ENCODE peak calls at places on chromosomes 1 and 21, in five cellular contexts. U is psoas muscle, B is A549, I is H9, M is heart left ventricle. Q is an unnamed sample. For H3K4me1, the result is how much of the 10 kb centered on the place peaks cover.

GRCh38 chr1:207787776-207788175 is 35.9 kb downstream of the CD46 start:
- DNase-seq in M (no peak), B (no peak), U (no peak), I (no peak), Q (no peak)

GRCh38 chr1:161117681-161118581 is at the start of the genes NIT1 and PFDN2:
- DNase-seq in U (peak), B (peak), I (peak), M (peak), Q (peak)

GRCh38 chr1:199178646-199179045 is 539.8 kb downstream of the PTPRC start:
- DNase-seq in M (no peak), B (no peak), I (no peak), U (no peak), Q (no peak)

GRCh38 chr1:179706339-179706941 is 36.7 kb upstream of the FAM163A start:
- DNase-seq in B (peak), M (peak), I (peak), U (no peak), Q (peak)

GRCh38 chr1:7675431-7676273 is 95.4 kb upstream of the VAMP3 start:
- DNase-seq in B (no peak), I (no peak), M (no peak), U (no peak), Q (no peak)

GRCh38 chr21:34020005-34020847 is 53.2 kb upstream of the MRPS6 start:
- DNase-seq in B (no peak), I (no peak), M (no peak), U (no peak), Q (peak)

GRCh38 chr1:158098256-158098655 is 82.4 kb upstream of the CD1D start:
- DNase-seq in M (no peak), I (no peak), B (no peak), U (no peak), Q (no peak)

GRCh38 chr1:12078938-12079861 is 16.1 kb downstream of the TNFRSF8 start:
- DNase-seq in B (peak), I (peak), U (no peak), M (no peak), Q (peak)

GRCh38 chr21:28771790-28772501 is 220.7 kb downstream of the LTN1 start:
- DNase-seq in U (no peak), B (no peak), I (no peak), M (no peak), Q (peak)

GRCh38 chr1:1907098-1907736 is 7.8 kb upstream of the CALML6 start:
- DNase-seq in B (no peak), U (no peak), I (peak), M (no peak), Q (peak)

GRCh38 chr21:37101384-37101783 is 28.3 kb downstream of the TTC3 start:
- DNase-seq in M (no peak), B (no peak), I (no peak), U (no peak), Q (no peak)

GRCh38 chr1:4172659-4173599 is 272.9 kb upstream of the C1orf174 start:
- DNase-seq in U (no peak), B (peak), M (no peak), I (peak), Q (peak)

GRCh38 chr1:89050649-89051033 is 14.4 kb downstream of the GBP1 start:
- DNase-seq in I (no peak), B (no peak), M (no peak), U (no peak), Q (no peak)

GRCh38 chr1:56617141-56617540 is 28.0 kb upstream of the PRKAA2 start:
- DNase-seq in U (no peak), B (no peak), M (no peak), I (no peak), Q (no peak)

GRCh38 chr21:46018615-46019014 is 37.0 kb downstream of the COL6A1 start:
- DNase-seq in U (no peak), I (no peak), B (no peak), M (no peak), Q (no peak)

GRCh38 chr1:110190282-110190929 is 19.7 kb upstream of the KCNC4 start:
- DNase-seq in B (no peak), I (no peak), M (peak), U (no peak), Q (no peak)

GRCh38 chr21:43308101-43308500 is 118.8 kb downstream of the SIK1 start:
- DNase-seq in U (peak), B (no peak), I (no peak), M (no peak), Q (no peak)

GRCh38 chr1:195766709-195767108 is 841.5 kb downstream of the KCNT2 start:
- DNase-seq in B (no peak), I (no peak), M (no peak), U (no peak), Q (no peak)

GRCh38 chr21:22416555-22416954 is 1418.3 kb downstream of the NCAM2 start:
- DNase-seq in U (no peak), B (no peak), M (no peak), I (no peak), Q (no peak)

GRCh38 chr1:3391711-3392110 is 62.8 kb upstream of the ARHGEF16 start:
- DNase-seq in U (no peak), M (no peak), B (no peak), I (peak), Q (no peak)

GRCh38 chr1:77084457-77084856 is 134.8 kb downstream of the PIGK start:
- DNase-seq in M (no peak), U (no peak), B (no peak), I (no peak), Q (no peak)

GRCh38 chr1:12052008-12052573 is 11.0 kb upstream of the TNFRSF8 start:
- DNase-seq in U (peak), B (peak), M (peak), I (peak), Q (peak)

GRCh38 chr1:16078925-16079656 is 5.6 kb upstream of the FAM131C start:
- DNase-seq in I (peak), U (peak), M (peak), B (peak), Q (peak)

GRCh38 chr1:207844374-207844773 is 66.6 kb downstream of the CD34 start:
- DNase-seq in B (no peak), M (no peak), I (no peak), U (no peak), Q (no peak)

GRCh38 chr21:45293726-45294401 is 6.2 kb upstream of the POFUT2 start:
- DNase-seq in U (no peak), B (no peak), I (no peak), M (no peak), Q (no peak)

GRCh38 chr1:175152006-175152652 is 40.4 kb downstream of the KIAA0040 start:
- DNase-seq in M (peak), B (peak), I (peak), U (peak), Q (peak)

GRCh38 chr1:234239515-234239914 is 133.7 kb upstream of the COA6 start:
- DNase-seq in M (no peak), B (no peak), U (no peak), I (peak), Q (no peak)

GRCh38 chr1:113255728-113256347 is 134.5 kb upstream of the MAGI3 start:
- DNase-seq in M (no peak), B (no peak), I (peak), U (no peak), Q (peak)

GRCh38 chr1:28535180-28535579 is 17.7 kb upstream of the TRNAU1AP start:
- DNase-seq in M (no peak), I (no peak), U (no peak), B (no peak), Q (no peak)

GRCh38 chr1:147890177-147890790 is 12.3 kb upstream of the GJA8 start:
- DNase-seq in B (peak), M (peak), I (peak), U (peak), Q (peak)

GRCh38 chr1:53653200-53653575 is 85.8 kb downstream of the GLIS1 start:
- DNase-seq in U (no peak), M (no peak), I (no peak), B (no peak), Q (no peak)

GRCh38 chr1:55673416-55673815 is 458.3 kb upstream of the USP24 start:
- DNase-seq in I (no peak), B (no peak), M (no peak), U (no peak), Q (no peak)

GRCh38 chr1:204095248-204095640 is 22.3 kb downstream of the SOX13 start:
- DNase-seq in I (no peak), U (no peak), M (no peak), B (no peak), Q (no peak)

GRCh38 chr1:204092632-204093420 is 19.9 kb downstream of the SOX13 start:
- DNase-seq in U (no peak), M (no peak), I (no peak), B (no peak), Q (no peak)

GRCh38 chr1:204093421-204093717 is 20.5 kb downstream of the SOX13 start:
- DNase-seq in U (no peak), I (no peak), M (no peak), B (no peak), Q (peak)

GRCh38 chr1:204093756-204094155 is 20.8 kb downstream of the SOX13 start:
- DNase-seq in B (no peak), M (no peak), U (no peak), I (no peak), Q (no peak)

DNA sequence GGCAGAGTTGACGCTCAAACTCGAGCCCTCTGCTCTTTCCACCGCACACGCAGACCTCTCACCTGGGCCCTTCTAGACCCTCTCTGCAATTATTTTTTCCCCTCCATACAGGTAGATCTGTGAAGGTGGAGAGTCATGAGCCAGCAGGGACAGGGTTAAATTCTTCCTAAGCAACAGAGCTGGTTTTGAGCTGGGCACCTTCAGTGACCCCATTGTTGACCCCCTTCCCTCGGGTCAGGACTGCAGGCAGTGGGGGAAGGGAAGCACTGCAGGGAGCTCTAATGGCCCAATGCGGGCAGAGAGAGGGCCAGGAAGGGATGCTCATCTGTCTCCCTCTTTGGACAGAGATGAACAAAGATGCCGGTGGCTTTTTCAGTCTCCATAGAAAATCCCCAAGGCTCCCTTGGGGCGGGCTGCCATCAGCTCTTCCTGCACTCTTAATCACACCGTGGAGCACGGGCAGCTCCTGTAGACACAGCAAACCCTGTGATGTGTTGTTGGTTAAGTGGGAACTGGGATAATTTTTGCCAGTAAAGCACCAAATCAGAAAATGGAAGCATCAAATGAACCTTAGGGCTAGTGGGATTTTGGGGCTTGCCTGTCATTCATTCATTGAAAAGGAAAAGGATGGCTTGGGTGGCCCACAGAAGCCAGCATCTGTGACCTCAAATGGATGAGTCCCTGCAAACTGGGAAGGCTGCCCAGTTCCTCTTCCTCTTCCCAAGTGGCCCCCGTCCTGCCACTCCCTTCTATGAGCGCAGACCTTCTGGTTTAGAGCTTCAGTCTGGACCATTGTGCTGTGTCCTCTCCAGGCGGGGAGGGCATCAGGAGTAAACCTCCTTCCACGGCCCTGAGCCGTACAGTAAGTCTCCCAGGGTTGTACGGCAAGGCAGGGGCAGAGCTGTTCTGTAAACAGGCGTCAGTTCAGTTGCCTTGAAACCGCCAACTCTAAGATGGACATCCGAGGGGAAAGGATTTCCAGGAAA is 21.6 kb downstream of the SOX13 start:
- DNase-seq in U (peak), M (peak), I (no peak), B (no peak), Q (peak)
- H3K27ac ChIP-seq in U (no peak), M (peak), I (no peak), B (peak), Q (peak)

GRCh38 chr1:67749263-67749843 is 64.4 kb downstream of the GADD45A start:
- DNase-seq in B (no peak), U (no peak), M (no peak), I (peak), Q (no peak)

GRCh38 chr1:67752306-67752705 is 67.3 kb downstream of the GADD45A start:
- DNase-seq in U (no peak), M (no peak), I (no peak), B (no peak), Q (no peak)

GRCh38 chr1:67749844-67750689 is 65.1 kb downstream of the GADD45A start:
- DNase-seq in M (no peak), U (no peak), B (no peak), I (no peak), Q (peak)

GRCh38 chr1:67748630-67749029 is 63.6 kb downstream of the GADD45A start:
- DNase-seq in B (no peak), U (no peak), M (no peak), I (no peak), Q (no peak)

DNA sequence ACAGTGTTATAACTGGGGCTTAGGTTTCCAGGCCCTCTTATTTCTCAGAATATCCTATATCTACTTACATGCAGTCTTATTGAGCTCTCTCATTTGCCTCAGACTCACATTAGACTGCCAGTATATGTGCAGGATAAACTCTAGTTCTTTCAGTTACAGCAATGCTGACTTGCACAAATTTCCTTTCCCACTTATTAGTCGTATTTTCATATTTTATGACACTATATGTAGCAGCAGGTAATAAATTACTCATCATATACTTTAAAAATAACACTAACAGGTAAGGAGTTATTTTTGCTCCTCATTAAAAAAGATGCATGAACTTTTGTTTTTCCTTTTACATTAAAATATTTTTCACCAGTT is 65.7 kb downstream of the GADD45A start:
- DNase-seq in B (no peak), U (no peak), I (no peak), M (no peak), Q (no peak)
- H3K4me1 ChIP-seq in B (half or more), U (under half), I (under half), M (half or more), Q (under half)

DNA sequence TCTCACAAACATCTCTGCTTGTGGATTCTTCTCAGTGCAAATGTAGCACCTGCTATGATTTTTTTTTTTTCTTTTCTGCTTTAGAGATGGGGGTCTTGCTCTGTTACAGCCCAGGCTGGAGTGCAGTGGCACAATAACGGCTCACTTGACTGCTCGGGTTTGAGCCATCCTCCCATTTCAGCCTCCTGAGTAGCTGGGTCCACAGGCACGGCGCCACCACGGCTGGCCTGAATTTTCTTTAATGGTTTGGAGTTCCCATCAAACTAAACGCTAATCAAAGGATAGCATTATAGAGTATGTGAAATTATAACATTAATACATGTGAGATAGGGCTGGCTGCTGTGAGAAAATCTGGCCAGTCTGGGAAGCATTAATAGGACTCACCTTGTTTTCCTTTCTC is 7.2 kb upstream of the PTGER3 start:
- DNase-seq in U (no peak), I (no peak), B (no peak), M (no peak), Q (no peak)
- H3K27ac ChIP-seq in U (no peak), I (no peak), B (no peak), M (no peak), Q (no peak)

DNA sequence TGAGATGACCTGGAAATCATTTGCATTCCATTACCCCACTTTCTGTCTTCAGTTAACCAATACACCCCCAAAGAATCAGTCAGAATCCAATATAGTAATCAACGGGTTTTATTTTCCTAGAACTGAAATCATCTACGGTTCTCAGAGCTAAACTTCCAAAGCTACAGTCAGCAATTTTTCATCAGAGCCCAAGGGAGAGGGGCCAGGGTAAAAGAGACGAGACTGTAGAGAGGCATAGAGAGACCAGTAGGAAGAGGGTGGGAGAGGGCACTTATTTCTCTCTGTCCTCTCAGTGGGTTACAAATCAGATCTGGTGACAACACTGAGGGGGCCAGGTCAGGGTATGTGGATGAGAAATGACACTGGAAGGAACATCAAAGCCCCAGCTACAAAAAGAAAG is 1.1 kb upstream of the MRPL24 start:
- DNase-seq in I (no peak), M (no peak), U (no peak), B (no peak), Q (no peak)
- H3K4me1 ChIP-seq in I (under half), M (under half), U (under half), B (under half), Q (under half)

DNA sequence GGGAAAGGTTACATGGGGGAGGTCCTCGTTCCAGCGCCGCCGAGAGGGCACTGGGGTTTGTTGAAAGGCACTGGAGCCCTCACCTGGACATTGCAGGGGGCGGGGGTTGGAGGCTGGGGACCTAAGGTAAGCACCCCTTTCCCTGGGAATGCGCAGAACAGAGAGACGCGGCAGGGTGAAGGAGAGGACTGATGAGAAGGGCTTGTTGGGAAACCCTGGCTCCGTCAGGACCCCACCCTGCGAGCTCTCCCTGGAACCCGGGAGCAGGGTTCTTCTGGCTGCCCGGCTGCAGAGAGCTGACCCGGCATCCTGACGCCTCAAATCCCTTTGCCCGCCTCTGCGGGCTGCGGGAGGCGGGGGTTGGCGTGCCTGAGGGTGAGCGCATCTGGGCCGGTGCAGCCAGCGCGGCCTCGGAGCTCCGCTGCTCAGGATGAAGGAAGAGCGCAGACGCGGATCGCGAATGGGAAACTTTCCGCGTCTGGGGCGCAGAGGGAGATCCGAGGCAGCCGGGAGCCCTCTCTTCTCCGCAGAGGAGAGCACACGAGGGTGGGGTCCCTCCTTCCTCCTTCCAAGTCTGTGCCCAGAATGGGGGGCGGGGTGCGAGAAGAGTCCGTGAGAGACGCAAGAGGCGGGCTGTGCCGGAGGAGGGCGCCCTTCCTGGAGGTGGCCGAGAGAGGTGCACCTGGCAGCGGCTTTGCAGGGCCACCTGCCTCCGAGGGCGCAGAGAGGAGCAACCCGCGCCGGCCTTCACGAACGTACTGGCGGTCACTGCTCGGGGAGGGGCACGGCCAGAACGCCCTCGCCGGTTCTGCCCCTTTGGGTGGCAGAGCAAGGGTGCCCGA is 2.4 kb downstream of the IGSF21 start:
- DNase-seq in M (peak), I (peak), B (peak), U (peak), Q (no peak)
- H3K27ac ChIP-seq in M (no peak), I (no peak), B (no peak), U (no peak), Q (no peak)

DNA sequence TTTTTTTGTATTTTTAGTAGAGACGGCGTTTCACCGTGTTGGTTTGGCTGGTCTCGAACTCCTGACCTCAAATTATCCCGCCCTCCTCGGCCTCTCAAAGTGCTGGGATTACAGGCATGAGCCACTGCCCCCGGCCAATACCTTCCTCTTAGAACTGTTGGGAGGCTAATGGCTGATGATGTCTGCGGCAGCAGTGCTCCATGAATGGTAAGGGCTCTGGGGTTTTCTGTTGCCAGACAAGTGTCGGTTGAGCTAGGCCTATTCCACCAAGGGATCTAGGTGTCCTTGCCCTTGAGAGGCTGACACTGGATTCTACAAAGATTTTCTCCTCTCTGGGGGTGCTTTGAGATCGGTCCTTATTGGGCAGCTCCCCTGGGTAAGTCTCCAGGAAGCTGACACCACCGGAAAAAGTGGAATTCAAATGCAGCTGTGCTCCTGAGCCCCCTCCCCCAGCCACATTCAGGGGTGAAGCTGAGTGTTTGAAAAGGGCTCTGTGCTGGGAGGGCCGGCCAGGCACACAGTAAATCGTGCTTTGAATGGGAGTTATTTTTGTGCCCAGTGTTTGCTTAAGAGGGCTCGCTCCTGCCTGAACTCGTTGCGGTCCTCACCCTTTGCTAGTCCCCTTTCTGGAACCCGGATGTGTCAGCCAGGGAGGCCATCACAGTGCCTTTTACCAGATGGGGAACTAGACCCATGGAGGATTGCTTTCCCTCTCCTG is 5.2 kb downstream of the SOX13 start:
- DNase-seq in B (no peak), M (no peak), U (no peak), I (peak), Q (peak)
- H3K4me1 ChIP-seq in B (under half), M (half or more), U (half or more), I (under half), Q (half or more)

Q was measured in SJCRH30.